ENCODE peak calls at places on chromosomes 3 and 15, in five cellular contexts. Z is frontal cortex; C is Ammon's horn; D is activated CD4-positive, alpha-beta T cell treated with anti-CD3 and anti-CD28 coated beads for 48 hours; H is activated effector memory CD4-positive, alpha-beta T cell treated with anti-CD3 and anti-CD28 coated beads, Interleukin-2, amount 50 U/mL, for 16 hours. E is an unnamed sample.

GRCh38 chr3:110774496-110775265 is 296.9 kb upstream of the NECTIN3 start:
- DNase-seq in Z (no peak), C (no peak), D (no peak), H (no peak), E (no peak)

GRCh38 chr15:62886431-62887071 is 156.0 kb upstream of the TPM1 start:
- DNase-seq in Z (no peak), C (peak), D (no peak), H (no peak), E (no peak)

GRCh38 chr3:179321585-179322322 is 1.1 kb upstream of the ZNF639 start:
- DNase-seq in Z (peak), C (peak), D (peak), H (no peak), E (no peak)

GRCh38 chr15:85750807-85751730 is 43.7 kb downstream of the KLHL25 start:
- DNase-seq in Z (no peak), C (no peak), D (no peak), H (peak), E (peak)

GRCh38 chr15:53473435-53473834 is 286.0 kb downstream of the WDR72 start:
- DNase-seq in Z (no peak), C (no peak), D (no peak), H (no peak), E (no peak)

GRCh38 chr3:150110097-150110496 is 139.4 kb upstream of the PFN2 start:
- DNase-seq in Z (no peak), C (no peak), D (no peak), H (no peak), E (no peak)

GRCh38 chr3:157282261-157283191 is 122.6 kb upstream of the CCNL1 start:
- DNase-seq in Z (no peak), C (no peak), D (no peak), H (no peak), E (no peak)

GRCh38 chr15:65087873-65088642 is 11.5 kb downstream of the KBTBD13 start:
- DNase-seq in Z (peak), C (no peak), D (no peak), H (no peak), E (peak)

GRCh38 chr15:80442728-80443403 is 38.7 kb downstream of the ARNT2 start:
- DNase-seq in Z (no peak), C (peak), D (no peak), H (no peak), E (no peak)

GRCh38 chr3:190631295-190631694 is 117.4 kb downstream of the IL1RAP start:
- DNase-seq in Z (no peak), C (no peak), D (no peak), H (no peak), E (no peak)

GRCh38 chr3:36677331-36678007 is 86.9 kb downstream of the DCLK3 start:
- DNase-seq in Z (no peak), C (no peak), D (no peak), H (no peak), E (no peak)

GRCh38 chr15:64865998-64866520 is 24.3 kb downstream of the PLEKHO2 start:
- DNase-seq in Z (no peak), C (no peak), D (no peak), H (no peak), E (no peak)

GRCh38 chr3:195069501-195070251 is 201.3 kb downstream of the XXYLT1 start:
- DNase-seq in Z (no peak), C (no peak), D (no peak), H (peak), E (peak)

GRCh38 chr3:11641316-11641682 is 2.4 kb downstream of the VGLL4 start:
- DNase-seq in Z (no peak), C (no peak), D (no peak), H (no peak), E (no peak)

GRCh38 chr3:156657862-156658731 is 16.3 kb upstream of the TIPARP start:
- DNase-seq in Z (no peak), C (no peak), D (no peak), H (no peak), E (no peak)

GRCh38 chr3:71063768-71064287 is 519.7 kb downstream of the FOXP1 start:
- DNase-seq in Z (peak), C (peak), D (peak), H (peak), E (no peak)

GRCh38 chr15:44873103-44873502 is 83.4 kb upstream of the TERB2 start:
- DNase-seq in Z (no peak), C (no peak), D (no peak), H (no peak), E (no peak)

GRCh38 chr3:43285644-43286043 is 696 bp upstream of the SNRK start:
- DNase-seq in Z (no peak), C (peak), D (no peak), H (no peak), E (no peak)

GRCh38 chr3:114093001-114093350 is 36.4 kb downstream of the QTRT2 start:
- DNase-seq in Z (no peak), C (no peak), D (no peak), H (no peak), E (no peak)

GRCh38 chr15:38129531-38130199 is 123.0 kb upstream of the SPRED1 start:
- DNase-seq in Z (peak), C (peak), D (peak), H (no peak), E (no peak)

GRCh38 chr15:35751421-35752133 is 205.6 kb upstream of the DPH6 start:
- DNase-seq in Z (peak), C (peak), D (peak), H (peak), E (peak)

GRCh38 chr3:100634493-100635272 is 25.3 kb downstream of the ADGRG7 start:
- DNase-seq in Z (no peak), C (peak), D (peak), H (no peak), E (no peak)

GRCh38 chr3:162390891-162391290 is 894.3 kb downstream of the OTOL1 start:
- DNase-seq in Z (no peak), C (no peak), D (no peak), H (no peak), E (no peak)

GRCh38 chr15:88748651-88749050 is 54.6 kb upstream of the ACAN start:
- DNase-seq in Z (no peak), C (no peak), D (no peak), H (no peak), E (no peak)

E was measured in breast epithelium.